ENCODE peak calls at places on chromosome 16, in seven cellular contexts. T, Z, P, O, L, V and R are unnamed samples.
A peak's percentile ranks its signal among the peaks of the same experiment; 100 is the strongest.

GRCh38 chr16:78709137-78709871 is 609.9 kb downstream of the WWOX start:
- DNase-seq in P (no peak), V (no peak), L (no peak), Z (no peak), T (no peak), O (no peak), R (no peak)

GRCh38 chr16:86970726-86971125 is 346.5 kb downstream of the C16orf95 start:
- DNase-seq in Z (no peak), V (no peak), O (no peak), T (no peak), L (no peak), P (no peak), R (no peak)

GRCh38 chr16:68086336-68086821 is 1.2 kb downstream of the NFATC3 start:
- DNase-seq in P (no peak), T (peak; percentile 45), L (no peak), Z (no peak), V (no peak), O (no peak), R (no peak)

GRCh38 chr16:78689031-78689430 is 589.6 kb downstream of the WWOX start:
- DNase-seq in P (no peak), L (no peak), V (no peak), Z (no peak), O (no peak), T (no peak), R (no peak)

GRCh38 chr16:85789773-85790172 is 9.6 kb downstream of the EMC8 start:
- DNase-seq in L (no peak), T (no peak), V (no peak), Z (no peak), P (no peak), O (no peak), R (no peak)

GRCh38 chr16:75456971-75457370 is 7.5 kb downstream of the TMEM170A start:
- DNase-seq in Z (peak; percentile 82), P (no peak), L (no peak), V (no peak), O (no peak), T (no peak), R (no peak)

GRCh38 chr16:47644166-47644565 is 183.0 kb downstream of the PHKB start:
- DNase-seq in O (no peak), Z (peak; percentile 50), P (peak; percentile 8), V (no peak), L (no peak), T (peak; percentile 3), R (no peak)

GRCh38 chr16:82192665-82193064 is 22.6 kb upstream of the MPHOSPH6 start:
- DNase-seq in V (no peak), Z (no peak), T (peak; percentile 57), P (no peak), L (no peak), O (no peak), R (no peak)

GRCh38 chr16:71311553-71312158 is 22.5 kb upstream of the CMTR2 start:
- DNase-seq in P (no peak), T (peak; percentile 13), O (no peak), Z (peak; percentile 19), L (peak; percentile 30), V (peak; percentile 41), R (no peak)

GRCh38 chr16:53773150-53773846 is 69.3 kb downstream of the FTO start:
- DNase-seq in P (no peak), O (no peak), V (peak; percentile 29), L (no peak), T (peak; percentile 66), Z (peak; percentile 42), R (no peak)

GRCh38 chr16:84184775-84185174 is 2.1 kb downstream of the TAF1C start:
- DNase-seq in O (no peak), Z (peak; percentile 66), T (no peak), V (no peak), P (no peak), L (no peak), R (no peak)

GRCh38 chr16:69286941-69287713 is 24.0 kb upstream of the VPS4A start:
- DNase-seq in Z (peak; percentile 58), P (peak; percentile 35), V (peak; percentile 56), O (no peak), L (no peak), T (peak; percentile 20), R (no peak)

GRCh38 chr16:70788668-70789161 is 12.2 kb downstream of the VAC14 start:
- DNase-seq in T (no peak), Z (no peak), P (no peak), V (no peak), O (no peak), L (no peak), R (no peak)

GRCh38 chr16:46649571-46649970 is 28.4 kb upstream of the SHCBP1 start:
- DNase-seq in P (no peak), T (no peak), V (no peak), L (no peak), O (no peak), Z (no peak), R (no peak)

GRCh38 chr16:28187595-28188004 is 24.2 kb downstream of the XPO6 start:
- DNase-seq in Z (no peak), V (peak; percentile 40), T (no peak), L (no peak), O (no peak), P (no peak), R (no peak)

GRCh38 chr16:9845661-9846361 is 336.4 kb downstream of the GRIN2A start:
- DNase-seq in O (no peak), T (peak; percentile 42), V (no peak), P (no peak), L (no peak), Z (no peak), R (no peak)

GRCh38 chr16:66954097-66954659 is 6.9 kb upstream of the CES3 start:
- DNase-seq in V (peak; percentile 79), O (no peak), L (peak; percentile 67), P (peak; percentile 37), Z (peak; percentile 80), T (peak; percentile 82), R (peak; percentile 51)

GRCh38 chr16:74608944-74609343 is 2.0 kb upstream of the GLG1 start:
- DNase-seq in Z (no peak), L (no peak), P (no peak), T (no peak), O (no peak), V (no peak), R (no peak)

DNA sequence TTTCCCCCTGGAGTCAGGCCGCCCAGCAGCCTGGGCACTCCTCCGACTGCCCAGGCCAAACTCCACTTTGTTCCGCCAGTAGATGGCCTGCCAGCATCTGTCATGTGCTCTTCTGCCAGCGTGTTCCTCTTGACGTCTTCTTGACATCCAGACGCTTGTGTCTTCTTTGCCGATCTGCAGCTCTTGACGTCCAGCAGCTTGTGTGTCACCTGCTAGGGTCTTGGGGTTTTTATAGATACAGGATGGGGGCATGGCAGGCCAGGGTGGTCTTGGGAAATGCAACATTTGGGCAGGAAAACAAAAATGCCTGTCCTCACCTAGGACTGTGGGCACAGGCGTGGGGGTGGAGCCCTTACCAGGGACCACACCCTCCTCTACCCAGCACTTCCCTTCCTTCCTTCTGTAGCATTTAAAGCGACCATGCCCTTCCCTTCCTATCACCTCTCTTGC is 88.7 kb downstream of the BMERB1 start:
- DNase-seq in T (no peak), V (no peak), Z (no peak), O (no peak), P (no peak), L (no peak), R (no peak)
- TF ChIP-seq CTCF in T (no peak), V (no peak), Z (no peak), O (no peak), P (no peak), L (no peak), R (no peak)

GRCh38 chr16:80369138-80369537 is 171.7 kb upstream of the DYNLRB2 start:
- DNase-seq in L (no peak), Z (no peak), V (no peak), O (no peak), P (no peak), T (no peak), R (no peak)
- TF ChIP-seq CTCF in L (no peak), Z (no peak), V (no peak), O (no peak), P (no peak), T (no peak), R (no peak)

DNA sequence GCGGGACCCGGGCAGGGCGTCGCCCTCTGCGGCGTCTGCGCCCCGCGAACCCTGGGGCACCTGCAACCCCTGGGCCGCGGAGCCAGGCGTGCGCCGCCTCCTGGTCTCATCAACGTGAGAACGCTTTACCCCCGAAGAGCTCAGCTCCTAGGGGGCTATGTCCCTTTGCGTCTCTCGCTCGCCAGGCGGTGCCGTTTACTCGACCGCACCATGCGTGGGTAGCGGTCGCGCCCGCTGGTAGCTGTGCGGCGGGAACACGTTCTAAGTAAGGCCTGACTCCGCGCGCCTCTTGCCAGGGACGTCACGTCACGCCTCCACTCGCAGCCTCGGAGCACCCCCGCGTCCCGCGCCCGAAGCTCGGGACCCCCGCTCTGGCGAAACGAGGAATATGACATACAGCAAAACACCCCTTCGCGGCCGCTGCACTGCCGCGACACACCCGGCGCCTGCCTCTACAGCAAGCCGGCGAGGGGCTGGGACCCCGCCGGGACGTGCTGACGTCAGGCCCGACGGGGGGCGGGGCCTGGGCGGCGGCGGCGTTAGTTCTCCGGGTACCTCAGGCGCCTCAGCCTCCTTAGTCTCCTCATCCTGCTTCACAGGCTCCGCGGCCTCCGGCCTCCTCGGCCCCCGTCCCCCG is at the start of gene RAB11FIP3:
- DNase-seq in V (peak; percentile 96), P (peak; percentile 31), O (no peak), L (peak; percentile 70), T (peak; percentile 80), Z (peak; percentile 84), R (peak; percentile 93)
- TF ChIP-seq CTCF in V (no peak), P (peak; percentile 12), O (peak; percentile 5), L (peak; percentile 44), T (no peak), Z (no peak), R (no peak)

GRCh38 chr16:3153077-3153368 is 18.2 kb downstream of the ZNF213 start:
- DNase-seq in V (no peak), O (no peak), P (no peak), Z (no peak), T (no peak), L (no peak), R (no peak)

GRCh38 chr16:3149630-3150345 is 15.0 kb downstream of the ZNF213 start:
- DNase-seq in O (no peak), T (peak; percentile 61), P (no peak), Z (peak; percentile 58), V (peak; percentile 78), L (peak; percentile 51), R (peak; percentile 53)

GRCh38 chr16:3150346-3151218 is 15.8 kb downstream of the ZNF213 start:
- DNase-seq in T (peak; percentile 95), V (peak; percentile 97), O (peak; percentile 51), P (peak; percentile 87), L (peak; percentile 98), Z (peak; percentile 96), R (peak; percentile 95)

GRCh38 chr16:3152022-3152272 is 17.1 kb downstream of the ZNF213 start:
- DNase-seq in P (no peak), L (no peak), O (no peak), V (no peak), Z (no peak), T (no peak), R (no peak)

GRCh38 chr16:3152273-3153076 is 17.6 kb downstream of the ZNF213 start:
- DNase-seq in O (no peak), V (peak; percentile 59), Z (peak; percentile 87), P (peak; percentile 81), T (peak; percentile 78), L (peak; percentile 71), R (peak; percentile 69)
- TF ChIP-seq CTCF in O (peak; percentile 17), V (peak; percentile 59), Z (peak; percentile 14), P (peak; percentile 43), T (peak; percentile 63), L (peak; percentile 39), R (no peak)

GRCh38 chr16:17556276-17557052 is 85.7 kb upstream of the XYLT1 start:
- DNase-seq in O (no peak), L (no peak), V (peak; percentile 39), T (peak; percentile 52), Z (no peak), P (no peak), R (no peak)
- TF ChIP-seq CTCF in O (peak; percentile 49), L (peak; percentile 71), V (peak; percentile 50), T (no peak), Z (peak; percentile 41), P (peak; percentile 60), R (no peak)